ENCODE peak calls at places on chromosomes 3 and 15, in four cellular contexts. X is CD8-positive, alpha-beta memory T cell; B is tibial artery; Q is A673. T is an unnamed sample.

GRCh38 chr3:164641071-164641470 is 437.2 kb downstream of the SI start:
- DNase-seq in X (no peak), B (no peak), Q (no peak), T (no peak)

GRCh38 chr3:173410836-173411235 is 13.3 kb downstream of the NLGN1 start:
- DNase-seq in X (no peak), Q (peak; percentile 22), B (no peak), T (no peak)

GRCh38 chr15:91593081-91593480 is 260.4 kb upstream of the SLCO3A1 start:
- DNase-seq in X (no peak), B (no peak), Q (no peak), T (no peak)

GRCh38 chr3:111998661-111999641 is at the start of gene TAGLN3:
- DNase-seq in X (no peak), Q (no peak), B (no peak), T (no peak)

GRCh38 chr3:170520996-170521395 is 64.9 kb downstream of the SLC7A14 start:
- DNase-seq in Q (peak; percentile 9), X (no peak), B (no peak), T (no peak)

GRCh38 chr3:128256131-128256530 is 102.8 kb downstream of the EEFSEC start:
- DNase-seq in Q (no peak), X (no peak), B (no peak), T (no peak)

GRCh38 chr3:10173926-10174435 is 9.3 kb downstream of the IRAK2 start:
- DNase-seq in Q (no peak), B (peak; percentile 95), X (no peak), T (no peak)

GRCh38 chr3:12440927-12441326 is 43.4 kb upstream of the TSEN2 start:
- DNase-seq in B (no peak), Q (no peak), X (no peak), T (no peak)

GRCh38 chr15:98308117-98308516 is 340.2 kb upstream of the IGF1R start:
- DNase-seq in Q (no peak), X (no peak), B (no peak), T (no peak)

GRCh38 chr3:52771702-52772101 is 962 bp upstream of the NEK4 start:
- DNase-seq in X (no peak), B (no peak), Q (no peak), T (no peak)

GRCh38 chr15:84762840-84763572 is 14.6 kb downstream of the ZNF592 start:
- DNase-seq in Q (no peak), X (no peak), B (no peak), T (no peak)

GRCh38 chr15:77179541-77179998 is 108.7 kb upstream of the TSPAN3 start:
- DNase-seq in B (no peak), Q (no peak), X (no peak), T (no peak)

GRCh38 chr15:63050737-63051700 is 8.5 kb downstream of the TPM1 start:
- DNase-seq in X (no peak), B (no peak), Q (peak; percentile 35), T (no peak)

GRCh38 chr3:139659511-139659910 is 18.3 kb downstream of the NMNAT3 start:
- DNase-seq in X (no peak), Q (no peak), B (no peak), T (no peak)

GRCh38 chr3:67301556-67301955 is 303.4 kb downstream of the KBTBD8 start:
- DNase-seq in X (no peak), Q (no peak), B (no peak), T (no peak)
- H3K4me1 ChIP-seq in X (no peaks in the 10 kb centered on the region), Q (no peaks in the 10 kb centered on the region), B (no peaks in the 10 kb centered on the region), T (no peaks in the 10 kb centered on the region)

GRCh38 chr15:40486066-40486770 is 15.4 kb downstream of the CHST14 start:
- DNase-seq in Q (no peak), B (no peak), X (no peak), T (no peak)
- H3K4me3 ChIP-seq in Q (no peak overlapping the region), B (no peak overlapping the region), X (no peak overlapping the region), T (no peak overlapping the region)

GRCh38 chr15:25052191-25052999 is 97.6 kb downstream of the SNRPN start:
- DNase-seq in B (peak; percentile 32), Q (no peak), X (peak; percentile 27), T (no peak)
- H3K9me3 ChIP-seq in B (peaks cover 99% of the 10 kb centered on the region), Q (peaks cover 88% of the 10 kb centered on the region), X (peaks cover 78% of the 10 kb centered on the region), T (peaks cover 86% of the 10 kb centered on the region)

GRCh38 chr3:36909666-36910065 is 35.2 kb downstream of the TRANK1 start:
- DNase-seq in X (no peak), Q (no peak), B (no peak), T (no peak)
- H3K4me1 ChIP-seq in X (peaks cover 50% of the 10 kb centered on the region), Q (peaks cover 32% of the 10 kb centered on the region), B (peaks cover 3% of the 10 kb centered on the region), T (peaks cover 44% of the 10 kb centered on the region)

GRCh38 chr15:90562669-90563068 is 32.9 kb downstream of the CRTC3 start:
- DNase-seq in Q (no peak), B (no peak), X (no peak), T (no peak)

GRCh38 chr15:90563460-90563859 is 33.7 kb downstream of the CRTC3 start:
- DNase-seq in B (no peak), Q (no peak), X (no peak), T (no peak)

GRCh38 chr15:90560229-90560771 is 30.6 kb downstream of the CRTC3 start:
- DNase-seq in B (peak; percentile 82), Q (peak; percentile 62), X (no peak), T (no peak)

GRCh38 chr15:90559119-90559518 is 29.4 kb downstream of the CRTC3 start:
- DNase-seq in B (no peak), X (no peak), Q (no peak), T (no peak)

DNA sequence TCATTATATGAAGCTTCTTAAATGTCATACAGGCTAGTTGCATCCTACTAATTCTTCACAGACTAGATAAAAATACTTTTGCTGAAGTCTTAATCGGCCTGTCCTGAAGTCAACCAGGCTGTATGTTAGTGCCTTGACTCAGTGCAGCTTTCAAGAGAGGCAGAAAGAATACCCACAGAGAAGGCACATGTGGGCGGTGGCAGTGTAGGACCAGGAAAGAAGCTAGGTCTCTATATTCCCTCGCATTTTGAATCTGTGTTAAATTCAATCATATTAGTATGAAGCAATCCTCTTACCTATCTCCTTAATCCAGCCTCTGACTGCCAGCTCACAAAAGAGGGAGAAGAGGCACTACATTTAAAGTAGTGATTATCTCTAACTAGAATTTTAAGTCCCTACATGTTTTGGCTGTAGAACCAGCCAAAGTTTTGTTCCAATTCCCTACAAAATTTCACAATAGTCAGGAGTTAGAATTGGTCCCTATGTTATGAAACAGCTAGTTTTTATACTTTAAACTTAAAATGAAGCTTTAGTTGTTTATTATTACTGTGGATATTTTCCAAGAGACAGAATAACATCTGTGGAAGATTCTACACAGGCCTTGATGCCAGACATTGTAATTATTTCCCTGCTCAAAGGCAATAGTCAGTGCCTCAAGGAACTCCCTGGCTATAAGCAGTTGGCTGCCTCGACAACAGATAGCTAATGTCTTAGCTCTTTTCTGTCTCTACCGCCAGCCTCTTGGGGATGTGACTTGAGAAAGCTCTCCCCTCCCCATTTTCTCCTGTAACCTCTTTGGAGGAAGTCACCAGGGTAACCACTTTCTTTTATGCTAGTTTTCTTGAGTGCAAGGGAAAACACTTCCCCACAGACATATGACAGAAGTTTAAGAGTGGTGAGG is 31.9 kb downstream of the CRTC3 start:
- DNase-seq in B (no peak), Q (no peak), X (no peak), T (no peak)
- H3K4me3 ChIP-seq in B (no peak overlapping the region), Q (no peak overlapping the region), X (no peak overlapping the region), T (no peak overlapping the region)

DNA sequence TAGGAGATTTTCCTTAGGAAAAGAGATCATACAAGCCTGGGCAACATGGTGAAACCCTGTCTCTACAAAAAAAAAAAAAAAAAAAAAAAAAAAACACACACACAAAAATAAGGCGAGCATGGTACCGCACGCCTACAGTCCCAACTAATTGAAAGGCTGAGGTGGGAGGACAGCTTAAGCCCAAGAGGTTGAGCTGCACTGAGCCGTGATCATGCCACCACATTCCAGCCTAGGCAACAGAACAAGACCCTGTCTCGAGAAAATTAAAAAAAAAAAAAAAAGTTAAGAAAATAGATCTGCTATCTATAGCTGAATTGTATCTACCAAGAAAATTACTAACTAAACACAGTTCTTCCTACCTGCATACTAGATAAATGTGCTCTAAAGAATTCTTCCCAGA is 7.1 kb downstream of the MSL2 start:
- DNase-seq in B (no peak), X (no peak), Q (no peak), T (no peak)
- H3K9me3 ChIP-seq in B (no peaks in the 10 kb centered on the region), X (no peaks in the 10 kb centered on the region), Q (no peaks in the 10 kb centered on the region), T (no peaks in the 10 kb centered on the region)

GRCh38 chr3:177197041-177197933 is at the start of gene TBL1XR1:
- DNase-seq in Q (peak; percentile 96), B (peak; percentile 97), X (peak; percentile 94), T (peak; percentile 80)

GRCh38 chr3:177197934-177198484 is 727 bp upstream of the TBL1XR1 start:
- DNase-seq in B (no peak), X (no peak), Q (no peak), T (no peak)

GRCh38 chr3:177195242-177195940 is 1.9 kb downstream of the TBL1XR1 start:
- DNase-seq in X (no peak), Q (peak; percentile 70), B (no peak), T (no peak)

GRCh38 chr3:177195941-177196472 is 1.3 kb downstream of the TBL1XR1 start:
- DNase-seq in Q (peak; percentile 45), B (no peak), X (peak; percentile 53), T (no peak)

DNA sequence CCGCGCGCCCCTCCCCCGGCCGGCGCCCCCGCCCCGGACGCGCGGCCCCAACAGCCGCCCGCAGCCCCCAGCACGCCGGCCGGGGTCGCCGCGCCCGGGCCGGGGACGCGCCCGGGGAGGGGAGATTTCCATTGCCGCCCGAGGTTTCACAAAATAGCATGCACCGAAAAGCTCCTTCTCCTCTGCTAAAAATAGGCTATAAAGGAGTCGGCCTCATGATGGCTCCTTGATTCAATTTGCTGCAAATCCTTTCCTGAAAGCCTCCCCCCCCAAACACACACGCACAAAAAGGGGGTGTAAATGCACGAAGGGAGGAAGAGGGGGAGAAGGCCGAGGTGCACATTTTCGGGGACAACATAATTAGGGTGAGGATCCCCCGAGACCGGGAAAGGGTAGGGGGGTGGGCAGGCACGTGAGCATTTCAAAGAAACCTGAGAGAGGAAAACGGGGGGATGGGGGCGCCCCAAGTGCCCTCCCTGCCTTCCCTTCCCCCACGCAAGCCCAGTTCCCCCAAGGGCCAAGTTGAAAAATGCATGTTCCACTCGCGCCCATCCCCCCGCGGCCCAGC is 725 bp downstream of the TBL1XR1 start:
- DNase-seq in X (peak; percentile 68), Q (peak; percentile 74), B (no peak), T (peak; percentile 29)
- H3K4me1 ChIP-seq in X (peaks cover 59% of the 10 kb centered on the region), Q (peaks cover 31% of the 10 kb centered on the region), B (peaks cover 11% of the 10 kb centered on the region), T (peaks cover 20% of the 10 kb centered on the region)

DNA sequence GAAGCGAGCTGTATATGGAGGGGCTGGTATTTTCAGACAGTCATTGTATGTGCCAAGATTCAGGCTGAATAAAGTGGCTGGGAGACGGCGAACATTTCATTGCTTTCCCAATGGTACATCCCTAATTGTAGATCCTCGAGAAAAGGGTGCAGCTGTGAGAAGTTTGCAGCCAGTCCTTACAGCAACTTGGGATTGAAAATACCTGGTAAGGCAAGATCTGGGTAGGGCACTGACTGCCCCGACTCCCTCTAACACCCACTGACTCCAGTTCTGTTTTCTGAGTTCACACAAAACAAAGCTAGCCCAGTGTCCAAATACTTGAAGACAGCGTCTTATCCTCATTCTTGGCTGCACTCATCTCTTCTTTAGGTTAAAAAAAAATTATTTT is 63.7 kb downstream of the EDEM1 start:
- DNase-seq in X (no peak), Q (no peak), B (no peak), T (no peak)
- H3K4me3 ChIP-seq in X (no peak overlapping the region), Q (peak overlapping the region; percentile 26), B (peak overlapping the region; percentile 18), T (no peak overlapping the region)